ENCODE peak calls at places on chromosomes 11 and 22, in six cellular contexts. P, G, T, S, V and R are unnamed samples.

GRCh38 chr22:30718491-30718890 is 23.8 kb downstream of the OSBP2 start:
- DNase-seq in S (no peak), G (no peak), P (no peak), V (no peak), T (no peak), R (no peak)

GRCh38 chr11:97937501-97937900 is 1083.2 kb upstream of the CNTN5 start:
- DNase-seq in G (no peak), P (peak), T (no peak), V (no peak), S (no peak), R (no peak)

GRCh38 chr11:97912629-97913028 is 1108.1 kb upstream of the CNTN5 start:
- DNase-seq in V (no peak), T (no peak), S (no peak), G (no peak), P (no peak), R (no peak)

GRCh38 chr11:1049431-1049891 is 12.9 kb upstream of the MUC6 start:
- DNase-seq in P (no peak), V (no peak), S (no peak), G (no peak), T (peak), R (peak)

GRCh38 chr22:23181763-23182288 is 1.5 kb downstream of the BCR start:
- DNase-seq in S (peak), P (no peak), G (no peak), V (no peak), T (no peak), R (no peak)

GRCh38 chr11:73159297-73159696 is 17.2 kb upstream of the FCHSD2 start:
- DNase-seq in V (no peak), T (no peak), S (no peak), P (no peak), G (no peak), R (no peak)

GRCh38 chr11:11403763-11404725 is 51.0 kb upstream of the CSNK2A3 start:
- DNase-seq in V (peak), G (peak), T (no peak), P (peak), S (no peak), R (peak)

GRCh38 chr22:36334838-36335603 is 52.7 kb downstream of the MYH9 start:
- DNase-seq in T (no peak), P (peak), G (no peak), S (peak), V (peak), R (no peak)

GRCh38 chr22:36026741-36027140 is 1.9 kb downstream of the RBFOX2 start:
- DNase-seq in G (no peak), T (no peak), P (peak), V (peak), S (no peak), R (no peak)

GRCh38 chr11:75434051-75434450 is 1.0 kb upstream of the KLHL35 start:
- DNase-seq in T (no peak), V (no peak), G (no peak), P (no peak), S (no peak), R (no peak)

GRCh38 chr11:37830532-37830931 is 1232.5 kb upstream of the RAG2 start:
- DNase-seq in V (no peak), G (no peak), S (no peak), T (no peak), P (no peak), R (no peak)

GRCh38 chr22:37052386-37053309 is 1.1 kb downstream of the KCTD17 start:
- DNase-seq in T (no peak), S (no peak), G (no peak), P (no peak), V (no peak), R (no peak)

GRCh38 chr22:33659423-33659822 is 260.9 kb downstream of the LARGE1 start:
- DNase-seq in P (no peak), G (no peak), T (no peak), S (no peak), V (no peak), R (peak)

GRCh38 chr11:15074206-15075161 is 1.1 kb downstream of the CALCB start:
- DNase-seq in V (peak), G (peak), S (peak), T (peak), P (peak), R (peak)

GRCh38 chr11:128324531-128325141 is 262.7 kb downstream of the ETS1 start:
- DNase-seq in P (no peak), G (no peak), S (peak), T (no peak), V (no peak), R (no peak)

GRCh38 chr11:111819161-111820058 is 52.0 kb downstream of the ALG9 start:
- DNase-seq in V (peak), T (peak), P (peak), G (peak), S (no peak), R (no peak)